ENCODE peak calls at places on chromosomes 13 and 19, in four cellular contexts. X is AG10803; R is stimulated activated CD4-positive, alpha-beta T cell treated with anti-CD3 and anti-CD28 coated beads, Interleukin-15, amount 100 ng/mL, for 24 hours; G is stimulated activated CD8-positive, alpha-beta memory T cell treated with anti-CD3 and anti-CD28 coated beads, Interleukin-15, amount 100 ng/mL, for 4 hours. E is an unnamed sample.

GRCh38 chr19:10283301-10283733 is 3.4 kb upstream of the ICAM4 start:
- DNase-seq in X (no peak), R (no peak), G (no peak), E (no peak)

GRCh38 chr13:71610876-71611275 is 256.1 kb downstream of the DACH1 start:
- DNase-seq in X (no peak), R (no peak), G (no peak), E (no peak)

GRCh38 chr13:43356566-43356965 is 333.2 kb downstream of the DNAJC15 start:
- DNase-seq in X (peak; percentile 49), R (no peak), G (no peak), E (no peak)

GRCh38 chr19:31350693-31351211 is 1.5 kb upstream of the TSHZ3 start:
- DNase-seq in X (peak; percentile 57), R (peak; percentile 56), G (no peak), E (no peak)

GRCh38 chr13:101417043-101417406 is 717 bp upstream of the NALCN start:
- DNase-seq in X (no peak), R (no peak), G (no peak), E (no peak)

GRCh38 chr13:29519921-29520320 is 75.6 kb downstream of the SLC7A1 start:
- DNase-seq in X (no peak), R (no peak), G (no peak), E (no peak)

GRCh38 chr19:18450934-18451836 is 13.3 kb upstream of the ISYNA1 start:
- DNase-seq in X (peak; percentile 69), R (peak; percentile 90), G (peak; percentile 65), E (peak; percentile 90)

GRCh38 chr13:61144834-61145593 is 270.6 kb downstream of the PCDH20 start:
- DNase-seq in X (no peak), R (no peak), G (no peak), E (no peak)

GRCh38 chr19:12034610-12035009 is 869 bp downstream of the ZNF433 start:
- DNase-seq in X (no peak), R (no peak), G (no peak), E (no peak)

GRCh38 chr13:55497486-55497885 is 1643.2 kb upstream of the PRR20A start:
- DNase-seq in X (no peak), R (no peak), G (no peak), E (no peak)

GRCh38 chr19:40274585-40275544 is 10.3 kb downstream of the AKT2 start:
- DNase-seq in X (no peak), R (peak; percentile 48), G (no peak), E (no peak)

GRCh38 chr19:5058456-5059190 is 89.7 kb downstream of the KDM4B start:
- DNase-seq in X (peak; percentile 43), R (no peak), G (no peak), E (no peak)

GRCh38 chr13:108342369-108343289 is 73.1 kb downstream of the TNFSF13B start:
- DNase-seq in X (peak; percentile 29), R (no peak), G (no peak), E (no peak)